ENCODE peak calls at places on chromosome 14, in five cellular contexts. One of them, this sample, is unnamed.

GRCh38 chr14:77098470-77099353 is 654 bp downstream of the CIPC start:
- DNase-seq in BJ: no peak
- DNase-seq in cardiac fibroblast: no peak
- DNase-seq in astrocyte of the spinal cord: no peak
- DNase-seq in HFF-Myc: no peak
- DNase-seq in this sample: peak; percentile 57

GRCh38 chr14:57060276-57060956 is 208.3 kb downstream of the EXOC5 start:
- DNase-seq in BJ: no peak
- DNase-seq in cardiac fibroblast: no peak
- DNase-seq in astrocyte of the spinal cord: no peak
- DNase-seq in HFF-Myc: no peak
- DNase-seq in this sample: no peak

GRCh38 chr14:98138666-98139065 is 1133.3 kb downstream of the BCL11B start:
- DNase-seq in BJ: no peak
- DNase-seq in cardiac fibroblast: no peak
- DNase-seq in astrocyte of the spinal cord: peak; percentile 21
- DNase-seq in HFF-Myc: no peak
- DNase-seq in this sample: no peak

GRCh38 chr14:68594737-68595380 is 198.0 kb downstream of the ZFP36L1 start:
- DNase-seq in BJ: no peak
- DNase-seq in cardiac fibroblast: no peak
- DNase-seq in astrocyte of the spinal cord: no peak
- DNase-seq in HFF-Myc: no peak
- DNase-seq in this sample: no peak

GRCh38 chr14:72611506-72611905 is 282.4 kb downstream of the DPF3 start:
- DNase-seq in BJ: no peak
- DNase-seq in cardiac fibroblast: no peak
- DNase-seq in astrocyte of the spinal cord: no peak
- DNase-seq in HFF-Myc: no peak
- DNase-seq in this sample: no peak

GRCh38 chr14:97603201-97603600 is 806.0 kb downstream of the VRK1 start:
- DNase-seq in BJ: no peak
- DNase-seq in cardiac fibroblast: no peak
- DNase-seq in astrocyte of the spinal cord: no peak
- DNase-seq in HFF-Myc: no peak
- DNase-seq in this sample: no peak

GRCh38 chr14:35558680-35559079 is 24.7 kb downstream of the INSM2 start:
- DNase-seq in BJ: no peak
- DNase-seq in cardiac fibroblast: no peak
- DNase-seq in astrocyte of the spinal cord: no peak
- DNase-seq in HFF-Myc: no peak
- DNase-seq in this sample: no peak

GRCh38 chr14:102403028-102403427 is 40.3 kb downstream of the TECPR2 start:
- DNase-seq in BJ: no peak
- DNase-seq in cardiac fibroblast: no peak
- DNase-seq in astrocyte of the spinal cord: peak; percentile 22
- DNase-seq in HFF-Myc: no peak
- DNase-seq in this sample: no peak

GRCh38 chr14:23153891-23154796 is 29.3 kb downstream of the SLC7A8 start:
- DNase-seq in BJ: peak; percentile 66
- DNase-seq in cardiac fibroblast: peak; percentile 62
- DNase-seq in astrocyte of the spinal cord: no peak
- DNase-seq in HFF-Myc: peak; percentile 91
- DNase-seq in this sample: peak; percentile 87

GRCh38 chr14:102942069-102942468 is 19.6 kb downstream of the AMN start:
- DNase-seq in BJ: no peak
- DNase-seq in cardiac fibroblast: no peak
- DNase-seq in astrocyte of the spinal cord: no peak
- DNase-seq in HFF-Myc: no peak
- DNase-seq in this sample: no peak

GRCh38 chr14:67582061-67582460 is 18.0 kb downstream of the PIGH start:
- DNase-seq in BJ: no peak
- DNase-seq in cardiac fibroblast: no peak
- DNase-seq in astrocyte of the spinal cord: no peak
- DNase-seq in HFF-Myc: no peak
- DNase-seq in this sample: no peak
- TF ChIP-seq CTCF in BJ: peak; percentile 3
- TF ChIP-seq CTCF in cardiac fibroblast: no peak
- TF ChIP-seq CTCF in astrocyte of the spinal cord: no peak
- TF ChIP-seq CTCF in HFF-Myc: no peak
- TF ChIP-seq CTCF in this sample: no peak

GRCh38 chr14:34060747-34061050 is 109.8 kb upstream of the EGLN3 start:
- DNase-seq in BJ: no peak
- DNase-seq in cardiac fibroblast: no peak
- DNase-seq in astrocyte of the spinal cord: no peak
- DNase-seq in HFF-Myc: no peak
- DNase-seq in this sample: no peak

GRCh38 chr14:34058510-34058909 is 107.6 kb upstream of the EGLN3 start:
- DNase-seq in BJ: no peak
- DNase-seq in cardiac fibroblast: no peak
- DNase-seq in astrocyte of the spinal cord: no peak
- DNase-seq in HFF-Myc: no peak
- DNase-seq in this sample: no peak

GRCh38 chr14:34059925-34060746 is 109.3 kb upstream of the EGLN3 start:
- DNase-seq in BJ: no peak
- DNase-seq in cardiac fibroblast: peak; percentile 65
- DNase-seq in astrocyte of the spinal cord: peak; percentile 80
- DNase-seq in HFF-Myc: no peak
- DNase-seq in this sample: peak; percentile 60

GRCh38 chr14:34062353-34062973 is 111.6 kb upstream of the EGLN3 start:
- DNase-seq in BJ: no peak
- DNase-seq in cardiac fibroblast: no peak
- DNase-seq in astrocyte of the spinal cord: no peak
- DNase-seq in HFF-Myc: no peak
- DNase-seq in this sample: no peak

GRCh38 chr14:34059037-34059924 is 108.4 kb upstream of the EGLN3 start:
- DNase-seq in BJ: no peak
- DNase-seq in cardiac fibroblast: no peak
- DNase-seq in astrocyte of the spinal cord: no peak
- DNase-seq in HFF-Myc: no peak
- DNase-seq in this sample: no peak
- H3K4me3 ChIP-seq in BJ: peak overlapping the region; percentile 54
- H3K4me3 ChIP-seq in cardiac fibroblast: peak overlapping the region; percentile 59
- H3K4me3 ChIP-seq in astrocyte of the spinal cord: peak overlapping the region; percentile 37
- H3K4me3 ChIP-seq in HFF-Myc: peak overlapping the region; percentile 36
- H3K4me3 ChIP-seq in this sample: peak overlapping the region; percentile 58

DNA sequence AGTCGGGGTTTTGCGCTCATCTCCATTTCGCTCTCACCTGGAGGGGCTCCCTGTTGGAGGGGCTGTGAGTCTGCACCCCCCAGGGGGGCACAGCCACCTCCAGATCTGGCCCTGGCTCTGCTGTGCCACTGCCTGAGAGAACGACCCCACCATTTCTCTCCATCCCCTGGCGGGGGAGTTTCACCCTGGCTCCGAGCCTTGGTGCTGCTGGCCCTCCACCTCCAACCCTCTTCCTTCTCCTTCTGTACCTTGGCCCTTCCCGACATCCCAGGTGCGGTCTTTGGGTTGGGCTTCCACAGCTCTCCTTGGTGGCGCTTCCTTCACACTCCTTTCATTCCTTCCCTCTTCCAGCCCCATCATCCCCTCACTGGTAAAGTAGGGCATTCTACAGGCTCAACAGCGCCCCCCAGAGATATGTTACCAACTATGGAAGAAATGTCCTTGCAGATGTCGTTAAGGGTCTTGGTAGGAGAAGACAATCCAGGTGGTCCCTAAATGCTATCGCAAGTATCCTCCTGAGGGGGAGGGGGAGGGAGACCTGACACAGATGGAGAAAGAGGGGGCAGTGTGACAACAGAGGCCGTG is 16.3 kb downstream of the SERPINA1 start:
- DNase-seq in BJ: no peak
- DNase-seq in cardiac fibroblast: no peak
- DNase-seq in astrocyte of the spinal cord: no peak
- DNase-seq in HFF-Myc: no peak
- DNase-seq in this sample: no peak
- TF ChIP-seq CTCF in BJ: no peak
- TF ChIP-seq CTCF in cardiac fibroblast: no peak
- TF ChIP-seq CTCF in astrocyte of the spinal cord: peak; percentile 2
- TF ChIP-seq CTCF in HFF-Myc: no peak
- TF ChIP-seq CTCF in this sample: no peak

DNA sequence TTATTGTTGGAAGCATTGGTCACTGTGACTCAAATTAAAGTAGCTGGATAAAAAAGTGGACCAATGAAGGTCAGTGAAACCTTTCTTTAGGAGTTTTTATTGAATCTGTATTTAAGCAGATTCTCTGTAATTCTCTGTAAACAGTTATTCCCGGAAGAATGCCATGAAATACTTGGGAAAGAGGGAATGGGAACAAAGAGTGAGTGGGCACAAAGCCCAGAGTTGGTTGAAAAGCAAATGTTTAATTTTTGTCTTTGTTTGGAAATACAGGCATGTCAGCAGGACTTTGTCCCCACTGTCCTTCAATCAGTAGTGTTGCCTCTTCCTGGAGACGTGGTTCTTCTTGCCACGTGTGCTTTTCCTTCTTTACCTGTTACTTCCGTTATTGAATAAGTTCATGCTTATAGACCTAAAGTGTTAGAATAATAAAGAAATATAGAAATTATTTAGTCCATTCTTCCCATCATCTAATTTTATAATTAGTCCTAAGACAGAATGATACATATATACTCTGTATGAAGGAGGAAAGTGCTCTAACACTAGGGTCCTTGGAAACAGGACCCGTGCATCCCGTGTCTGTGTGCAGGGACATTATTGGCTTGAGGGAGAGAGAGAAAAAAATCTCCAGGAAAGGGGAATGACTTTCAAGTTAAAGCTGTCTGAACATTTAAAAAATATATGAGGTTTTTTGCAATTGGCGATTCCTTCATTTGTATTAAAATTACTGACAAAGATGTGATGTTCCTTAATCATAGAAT is 2.0 kb upstream of the ANG start:
- DNase-seq in BJ: no peak
- DNase-seq in cardiac fibroblast: no peak
- DNase-seq in astrocyte of the spinal cord: no peak
- DNase-seq in HFF-Myc: no peak
- DNase-seq in this sample: no peak
- H3K4me3 ChIP-seq in BJ: no peak overlapping the region
- H3K4me3 ChIP-seq in cardiac fibroblast: no peak overlapping the region
- H3K4me3 ChIP-seq in astrocyte of the spinal cord: no peak overlapping the region
- H3K4me3 ChIP-seq in HFF-Myc: no peak overlapping the region
- H3K4me3 ChIP-seq in this sample: peak overlapping the region; percentile 25

DNA sequence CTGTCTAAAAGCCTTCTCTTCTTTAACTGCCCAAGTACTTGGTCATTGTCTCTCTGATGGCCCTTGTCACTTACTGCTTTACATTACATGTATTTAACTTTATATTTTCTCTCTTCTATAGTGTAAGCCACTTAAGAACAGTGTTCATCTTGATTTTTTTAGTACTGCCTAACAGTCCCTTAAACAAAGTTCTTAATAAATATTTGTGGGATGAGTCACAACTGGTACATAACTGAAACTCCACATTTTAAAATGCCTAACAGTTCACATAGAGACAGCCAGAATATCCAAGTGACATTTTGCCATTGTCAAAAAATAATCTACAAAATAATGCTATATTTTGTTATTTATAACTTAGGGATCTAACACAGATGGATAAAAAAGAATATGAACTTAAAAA is 146.6 kb downstream of the STXBP6 start:
- DNase-seq in BJ: peak; percentile 28
- DNase-seq in cardiac fibroblast: peak; percentile 66
- DNase-seq in astrocyte of the spinal cord: peak; percentile 75
- DNase-seq in HFF-Myc: peak; percentile 29
- DNase-seq in this sample: peak; percentile 71
- TF ChIP-seq CTCF in BJ: no peak
- TF ChIP-seq CTCF in cardiac fibroblast: no peak
- TF ChIP-seq CTCF in astrocyte of the spinal cord: no peak
- TF ChIP-seq CTCF in HFF-Myc: no peak
- TF ChIP-seq CTCF in this sample: no peak

DNA sequence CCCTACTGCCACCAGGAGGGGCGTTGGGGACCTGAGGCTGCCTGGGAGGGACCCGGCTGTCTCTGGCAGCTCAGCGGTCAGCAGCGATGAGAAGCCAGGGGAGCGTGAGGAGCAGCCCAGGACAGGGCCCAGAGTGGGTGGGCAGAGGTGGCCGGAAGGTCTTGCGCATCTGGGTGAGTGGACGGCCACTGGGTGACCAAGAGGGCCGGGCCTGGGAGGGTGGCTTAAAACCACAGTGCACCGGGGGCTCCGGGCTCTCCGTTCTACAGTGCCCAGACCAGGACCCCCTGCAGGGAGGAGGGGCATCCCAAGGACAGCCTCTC is 10.0 kb downstream of the INF2 start:
- DNase-seq in BJ: no peak
- DNase-seq in cardiac fibroblast: no peak
- DNase-seq in astrocyte of the spinal cord: no peak
- DNase-seq in HFF-Myc: no peak
- DNase-seq in this sample: no peak
- H3K4me3 ChIP-seq in BJ: no peak overlapping the region
- H3K4me3 ChIP-seq in cardiac fibroblast: no peak overlapping the region
- H3K4me3 ChIP-seq in astrocyte of the spinal cord: no peak overlapping the region
- H3K4me3 ChIP-seq in HFF-Myc: no peak overlapping the region
- H3K4me3 ChIP-seq in this sample: no peak overlapping the region

GRCh38 chr14:70888151-70888499 is 19.1 kb upstream of the PCNX1 start:
- DNase-seq in BJ: no peak
- DNase-seq in cardiac fibroblast: no peak
- DNase-seq in astrocyte of the spinal cord: no peak
- DNase-seq in HFF-Myc: no peak
- DNase-seq in this sample: no peak
- TF ChIP-seq CTCF in BJ: no peak
- TF ChIP-seq CTCF in cardiac fibroblast: no peak
- TF ChIP-seq CTCF in astrocyte of the spinal cord: no peak
- TF ChIP-seq CTCF in HFF-Myc: no peak
- TF ChIP-seq CTCF in this sample: no peak

GRCh38 chr14:100192672-100193416 is 33.4 kb upstream of the DEGS2 start:
- DNase-seq in BJ: peak; percentile 66
- DNase-seq in cardiac fibroblast: peak; percentile 96
- DNase-seq in astrocyte of the spinal cord: peak; percentile 97
- DNase-seq in HFF-Myc: peak; percentile 84
- DNase-seq in this sample: peak; percentile 89
- H3K4me3 ChIP-seq in BJ: peak overlapping the region; percentile 42
- H3K4me3 ChIP-seq in cardiac fibroblast: peak overlapping the region; percentile 49
- H3K4me3 ChIP-seq in astrocyte of the spinal cord: peak overlapping the region; percentile 49
- H3K4me3 ChIP-seq in HFF-Myc: peak overlapping the region; percentile 36
- H3K4me3 ChIP-seq in this sample: peak overlapping the region; percentile 60

This sample was measured in foreskin fibroblast.